ENCODE peak calls at places on chromosomes 6 and 20, in nine cellular contexts. F, P, E, D, L, T, J, B and C are unnamed samples.

GRCh38 chr20:49936153-49937022 is at the start of gene RNF114:
- DNase-seq in F (peak; percentile 93), P (peak; percentile 85), E (peak; percentile 88), D (peak; percentile 83), L (peak; percentile 93), T (peak; percentile 93), J (no peak), B (peak; percentile 94), C (peak; percentile 87)

GRCh38 chr6:110756817-110757216 is 58.5 kb downstream of the CDK19 start:
- DNase-seq in F (no peak), P (no peak), E (no peak), D (no peak), L (no peak), T (no peak), J (no peak), B (no peak), C (no peak)

GRCh38 chr6:17907467-17908229 is 79.8 kb downstream of the KIF13A start:
- DNase-seq in F (peak; percentile 98), P (peak; percentile 49), E (no peak), D (no peak), L (peak; percentile 97), T (no peak), J (peak; percentile 94), B (no peak), C (peak; percentile 87)

GRCh38 chr6:164034602-164035140 is 620.2 kb downstream of the QKI start:
- DNase-seq in F (peak; percentile 76), P (no peak), E (no peak), D (no peak), L (no peak), T (no peak), J (no peak), B (no peak), C (no peak)

GRCh38 chr6:29673161-29673560 is 7.8 kb downstream of the ZFP57 start:
- DNase-seq in F (no peak), P (no peak), E (no peak), D (no peak), L (no peak), T (no peak), J (no peak), B (no peak), C (no peak)

GRCh38 chr20:62453186-62453808 is 22.5 kb downstream of the GATA5 start:
- DNase-seq in F (no peak), P (no peak), E (no peak), D (no peak), L (no peak), T (no peak), J (no peak), B (no peak), C (no peak)

GRCh38 chr6:40841721-40842120 is 197.3 kb downstream of the UNC5CL start:
- DNase-seq in F (no peak), P (no peak), E (no peak), D (no peak), L (no peak), T (no peak), J (no peak), B (no peak), C (no peak)

GRCh38 chr6:111361648-111362047 is 121.4 kb downstream of the REV3L start:
- DNase-seq in F (peak; percentile 48), P (no peak), E (no peak), D (no peak), L (peak; percentile 70), T (no peak), J (no peak), B (peak; percentile 35), C (peak; percentile 18)

GRCh38 chr6:170128811-170129681 is 161.8 kb downstream of the DLL1 start:
- DNase-seq in F (no peak), P (peak; percentile 17), E (no peak), D (no peak), L (no peak), T (no peak), J (no peak), B (no peak), C (no peak)

GRCh38 chr20:50891138-50891537 is 40.1 kb downstream of the ADNP start:
- DNase-seq in F (no peak), P (no peak), E (no peak), D (no peak), L (peak; percentile 55), T (no peak), J (no peak), B (no peak), C (no peak)

GRCh38 chr6:77089776-77090175 is 373.5 kb downstream of the HTR1B start:
- DNase-seq in F (peak; percentile 17), P (no peak), E (no peak), D (no peak), L (peak; percentile 17), T (no peak), J (no peak), B (no peak), C (no peak)

GRCh38 chr6:156026543-156027268 is 571.1 kb upstream of the NOX3 start:
- DNase-seq in F (no peak), P (peak; percentile 25), E (no peak), D (no peak), L (no peak), T (no peak), J (no peak), B (no peak), C (no peak)